ENCODE peak calls at places on chromosomes 11 and 22, in five cellular contexts. T is upper lobe of right lung, A is BJ, G is fibroblast of mammary gland, B is IMR-90. C is an unnamed sample.

GRCh38 chr11:97990162-97990920 is 1030.4 kb upstream of the CNTN5 start:
- DNase-seq in T (no peak), A (peak), G (no peak), B (no peak), C (no peak)

GRCh38 chr11:12706531-12707499 is 32.6 kb downstream of the TEAD1 start:
- DNase-seq in T (no peak), A (no peak), G (peak), B (no peak), C (no peak)

GRCh38 chr22:37260939-37261338 is 16.9 kb upstream of the RAC2 start:
- DNase-seq in T (peak), A (no peak), G (peak), B (peak), C (no peak)

GRCh38 chr11:114159802-114160588 is 100.5 kb downstream of the ZBTB16 start:
- DNase-seq in T (peak), A (peak), G (peak), B (peak), C (peak)

GRCh38 chr11:1083621-1084551 is 9.2 kb downstream of the MUC2 start:
- DNase-seq in T (peak), A (no peak), G (no peak), B (no peak), C (no peak)

GRCh38 chr11:120031612-120032600 is 106.0 kb downstream of the TRIM29 start:
- DNase-seq in T (no peak), A (no peak), G (no peak), B (no peak), C (no peak)

GRCh38 chr11:119450590-119450989 is 27.6 kb upstream of the THY1 start:
- DNase-seq in T (no peak), A (no peak), G (peak), B (peak), C (no peak)

GRCh38 chr11:104033134-104033533 is 3.3 kb upstream of the DDI1 start:
- DNase-seq in T (no peak), A (no peak), G (peak), B (peak), C (peak)

GRCh38 chr11:114116800-114117199 is 57.3 kb downstream of the ZBTB16 start:
- DNase-seq in T (no peak), A (no peak), G (no peak), B (no peak), C (no peak)

GRCh38 chr11:106697058-106697457 is 321.2 kb downstream of the GUCY1A2 start:
- DNase-seq in T (no peak), A (peak), G (peak), B (peak), C (peak)

GRCh38 chr22:24592144-24592845 is 578 bp downstream of the LRRC75B start:
- DNase-seq in T (no peak), A (no peak), G (peak), B (no peak), C (no peak)

DNA sequence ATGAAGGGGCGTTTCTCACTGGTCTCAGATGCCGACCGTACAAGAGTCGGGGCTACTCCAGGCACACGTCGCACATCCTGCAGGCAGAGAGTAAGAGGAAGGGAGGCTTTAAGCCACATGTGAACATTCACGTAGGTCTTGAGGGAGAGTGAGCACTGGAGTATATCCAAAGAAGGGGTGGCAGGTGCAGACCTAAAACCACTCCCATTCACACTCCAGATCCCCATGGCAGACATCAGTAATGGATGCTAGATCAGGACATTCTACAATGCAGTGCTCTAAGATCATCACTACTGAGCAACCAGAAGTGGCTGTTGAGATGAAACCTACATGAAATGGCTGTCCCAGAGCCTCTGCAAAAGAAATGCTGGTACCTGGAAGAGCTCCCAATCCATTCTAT is 39.0 kb downstream of the WT1 start:
- DNase-seq in T (no peak), A (no peak), G (no peak), B (no peak), C (no peak)
- H3K4me3 ChIP-seq in T (no peak), A (no peak), G (no peak), B (no peak), C (no peak)

GRCh38 chr11:6962141-6962540 is 35.9 kb downstream of the ZNF215 start:
- DNase-seq in T (no peak), A (no peak), G (no peak), B (peak), C (no peak)

DNA sequence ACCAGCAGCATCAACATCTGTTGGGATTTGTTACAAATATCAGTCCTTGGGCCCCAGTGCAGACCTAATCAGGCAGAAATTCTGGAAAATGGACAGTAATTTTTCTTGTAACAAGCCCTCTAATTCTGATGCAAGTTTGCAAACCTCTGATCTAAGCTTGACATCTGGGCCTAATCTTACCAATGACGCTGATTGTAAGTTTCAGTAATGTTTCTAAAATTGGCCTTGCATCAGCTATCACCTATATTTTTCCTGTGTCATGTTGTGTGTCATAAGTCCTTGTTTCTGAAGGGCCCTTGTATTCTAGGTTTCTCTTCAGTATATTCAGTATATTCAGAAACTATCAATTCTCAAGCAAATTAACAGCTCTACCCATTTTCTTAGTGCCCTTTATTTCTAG is 36.4 kb downstream of the ZNF215 start:
- DNase-seq in T (no peak), A (no peak), G (peak), B (no peak), C (no peak)
- H3K4me3 ChIP-seq in T (no peak), A (no peak), G (no peak), B (no peak), C (no peak)

GRCh38 chr22:28989912-28990311 is 71.7 kb downstream of the C22orf31 start:
- DNase-seq in T (no peak), A (no peak), G (no peak), B (no peak), C (no peak)

GRCh38 chr22:28986366-28986765 is 75.3 kb downstream of the C22orf31 start:
- DNase-seq in T (no peak), A (no peak), G (no peak), B (no peak), C (no peak)

GRCh38 chr22:28988455-28988854 is 73.2 kb downstream of the C22orf31 start:
- DNase-seq in T (no peak), A (no peak), G (no peak), B (no peak), C (no peak)

GRCh38 chr22:28989484-28989883 is 72.1 kb downstream of the C22orf31 start:
- DNase-seq in T (no peak), A (no peak), G (peak), B (no peak), C (no peak)

DNA sequence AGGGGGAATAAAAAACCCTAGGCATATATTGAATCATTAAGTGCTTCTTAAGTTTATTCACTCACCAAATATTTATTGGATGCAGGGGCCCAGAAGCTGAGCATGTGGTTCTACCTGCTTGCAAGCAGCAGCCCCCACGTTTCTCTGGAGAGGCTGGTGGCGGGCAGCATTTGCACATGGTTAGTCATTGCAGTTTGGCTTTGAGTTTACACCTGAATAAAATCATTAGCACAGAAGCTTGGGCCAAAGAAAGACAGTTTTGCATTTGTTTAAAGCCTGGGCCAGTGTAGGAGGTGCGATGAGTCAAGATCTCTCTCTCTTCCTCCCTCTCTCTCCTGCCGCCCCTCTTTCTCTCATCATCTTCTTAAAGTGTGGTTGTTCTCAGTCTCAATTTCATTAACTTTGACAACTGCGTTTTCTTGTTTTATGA is 72.6 kb downstream of the C22orf31 start:
- DNase-seq in T (no peak), A (no peak), G (peak), B (no peak), C (no peak)
- H3K4me3 ChIP-seq in T (no peak), A (no peak), G (no peak), B (no peak), C (no peak)

GRCh38 chr11:83681045-83681781 is 395.0 kb upstream of the CCDC90B start:
- DNase-seq in T (no peak), A (no peak), G (no peak), B (no peak), C (no peak)
- H3K4me3 ChIP-seq in T (peak), A (no peak), G (no peak), B (no peak), C (peak)

GRCh38 chr11:93694586-93694985 is 33.1 kb downstream of the CEP295 start:
- DNase-seq in T (no peak), A (no peak), G (no peak), B (no peak), C (no peak)
- H3K4me3 ChIP-seq in T (no peak), A (no peak), G (no peak), B (no peak), C (no peak)

DNA sequence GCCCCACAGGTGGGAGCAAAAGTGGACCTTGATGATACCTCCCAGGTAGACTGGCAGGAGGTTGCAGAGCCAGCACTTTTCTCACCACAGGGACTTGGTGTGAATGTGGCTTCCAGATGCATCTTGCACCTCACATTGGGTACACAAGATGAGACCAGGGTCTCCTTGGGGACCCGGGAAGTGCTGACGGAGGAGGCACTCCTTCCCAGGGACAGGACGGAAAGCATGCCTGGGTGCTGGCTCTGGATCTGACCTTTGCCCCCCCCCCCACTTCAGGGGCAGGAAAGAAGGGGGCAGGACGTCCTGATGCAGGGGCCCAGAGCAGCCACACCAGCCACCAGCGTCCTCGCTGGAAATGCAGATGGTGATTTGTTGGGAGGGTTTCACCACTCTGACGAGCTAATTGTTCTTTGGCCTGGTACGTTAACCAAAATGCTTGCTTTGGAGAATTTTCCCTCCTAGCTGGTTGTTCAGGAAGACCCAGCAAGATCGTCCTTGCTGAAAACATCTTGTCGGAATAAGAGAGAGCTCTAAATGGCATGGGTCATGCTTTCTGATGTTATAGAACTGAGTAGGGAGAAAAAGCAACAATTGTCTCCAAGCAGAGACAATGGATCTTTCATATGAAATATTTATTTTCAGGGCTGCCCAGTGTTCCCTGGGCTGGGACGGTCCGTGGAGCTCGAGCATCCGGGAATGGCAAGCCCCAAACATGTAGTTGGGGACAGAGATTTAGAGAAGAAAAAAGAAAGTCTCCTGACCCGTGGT is 74.4 kb upstream of the PPARA start:
- DNase-seq in T (peak), A (no peak), G (no peak), B (no peak), C (no peak)
- H3K4me3 ChIP-seq in T (peak), A (peak), G (peak), B (no peak), C (peak)

DNA sequence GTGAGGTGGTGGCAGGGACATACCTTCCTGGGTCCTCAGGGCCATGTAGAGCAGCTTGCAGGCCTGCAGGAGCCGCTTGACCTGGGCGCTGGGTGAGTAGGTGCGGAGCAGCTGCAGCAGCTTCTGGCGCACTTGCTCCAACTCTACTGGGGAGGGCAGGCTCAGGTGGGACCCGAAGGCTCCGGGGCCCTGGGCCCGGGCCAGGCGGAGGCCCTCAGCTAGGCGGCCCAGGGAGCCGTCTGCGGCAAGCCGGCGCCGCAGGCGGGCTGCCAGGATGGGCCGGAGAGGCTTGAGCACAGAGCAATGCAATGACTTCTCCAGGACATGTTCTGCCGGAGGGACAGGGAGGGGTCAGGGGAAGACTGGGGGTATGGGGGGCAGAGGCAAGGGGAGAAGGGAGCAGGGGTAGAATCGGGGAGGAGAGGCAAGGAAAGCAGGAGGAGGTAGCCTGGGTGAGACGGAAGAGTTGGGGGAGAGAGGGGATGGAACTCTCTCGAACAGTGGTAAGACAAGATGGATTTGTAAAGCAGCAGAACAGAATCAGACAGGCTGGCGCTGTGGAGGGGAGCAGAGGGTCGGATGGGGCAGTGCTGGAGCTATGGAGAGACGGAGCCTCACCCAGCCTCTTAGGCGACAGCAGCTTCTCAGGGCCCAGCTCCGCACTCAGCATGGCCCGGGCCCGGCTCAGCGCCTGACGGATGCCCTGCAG is 2.2 kb downstream of the RIN1 start:
- DNase-seq in T (peak), A (no peak), G (no peak), B (no peak), C (no peak)
- H3K4me3 ChIP-seq in T (no peak), A (peak), G (peak), B (no peak), C (peak)

DNA sequence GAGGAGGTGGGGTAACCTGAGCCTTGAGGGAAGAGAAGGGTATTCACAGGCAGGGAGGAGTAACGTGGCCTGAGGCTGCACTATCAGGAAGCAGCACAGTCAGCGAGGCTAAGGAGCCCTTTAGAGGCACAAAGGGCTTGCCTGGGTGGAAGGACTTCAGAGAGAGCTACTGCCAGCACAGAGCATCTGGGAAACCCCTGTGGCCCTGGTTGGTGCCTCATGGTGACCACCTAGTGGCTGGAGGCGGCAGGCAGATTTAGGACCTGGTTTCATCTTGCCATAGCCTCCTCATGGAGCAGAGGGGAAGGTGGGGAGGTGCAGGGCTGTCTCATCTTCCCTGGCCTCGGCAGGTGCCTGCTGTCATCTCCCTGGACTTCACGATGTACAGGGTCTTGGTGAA is 64.5 kb downstream of the MPPED1 start:
- DNase-seq in T (no peak), A (no peak), G (no peak), B (no peak), C (no peak)
- H3K4me3 ChIP-seq in T (no peak), A (no peak), G (no peak), B (no peak), C (no peak)

GRCh38 chr11:17696741-17697140 is 22.6 kb upstream of the MYOD1 start:
- DNase-seq in T (no peak), A (no peak), G (no peak), B (no peak), C (no peak)

GRCh38 chr11:17703951-17704350 is 15.4 kb upstream of the MYOD1 start:
- DNase-seq in T (no peak), A (no peak), G (peak), B (peak), C (no peak)

GRCh38 chr11:17697175-17697949 is 22.0 kb upstream of the MYOD1 start:
- DNase-seq in T (no peak), A (no peak), G (no peak), B (no peak), C (no peak)

GRCh38 chr11:17699157-17700114 is 19.9 kb upstream of the MYOD1 start:
- DNase-seq in T (no peak), A (no peak), G (peak), B (peak), C (peak)

DNA sequence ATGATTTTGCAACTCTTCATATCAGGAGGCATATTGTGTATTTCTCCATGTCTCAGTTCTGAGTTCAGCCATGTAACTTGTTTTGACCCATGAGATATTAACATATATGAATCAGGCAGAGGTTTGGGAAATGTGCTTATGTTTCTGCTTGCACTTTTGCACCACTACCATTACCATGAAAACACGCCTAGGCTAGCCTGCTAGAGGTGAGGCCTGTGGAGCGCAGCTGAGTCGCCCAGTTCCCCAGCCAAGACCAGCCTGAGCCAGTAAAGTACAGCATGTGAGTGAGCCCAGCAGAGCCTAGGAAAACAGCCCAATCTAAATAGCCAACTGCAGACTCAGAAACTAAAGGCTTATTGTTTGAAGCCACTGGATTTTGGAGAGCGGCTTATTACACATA is 18.4 kb upstream of the MYOD1 start:
- DNase-seq in T (no peak), A (no peak), G (no peak), B (no peak), C (no peak)
- H3K4me3 ChIP-seq in T (no peak), A (no peak), G (no peak), B (no peak), C (no peak)

GRCh38 chr22:39898997-39899396 is 1.9 kb upstream of the GRAP2 start:
- DNase-seq in T (no peak), A (no peak), G (no peak), B (no peak), C (no peak)

GRCh38 chr22:39897841-39898240 is 3.0 kb upstream of the GRAP2 start:
- DNase-seq in T (no peak), A (no peak), G (no peak), B (no peak), C (no peak)

GRCh38 chr22:39901519-39902146 is 749 bp downstream of the GRAP2 start:
- DNase-seq in T (no peak), A (no peak), G (no peak), B (no peak), C (no peak)

GRCh38 chr22:39896313-39896996 is 2.9 kb upstream of the ENTHD1 start:
- DNase-seq in T (no peak), A (no peak), G (no peak), B (no peak), C (no peak)

DNA sequence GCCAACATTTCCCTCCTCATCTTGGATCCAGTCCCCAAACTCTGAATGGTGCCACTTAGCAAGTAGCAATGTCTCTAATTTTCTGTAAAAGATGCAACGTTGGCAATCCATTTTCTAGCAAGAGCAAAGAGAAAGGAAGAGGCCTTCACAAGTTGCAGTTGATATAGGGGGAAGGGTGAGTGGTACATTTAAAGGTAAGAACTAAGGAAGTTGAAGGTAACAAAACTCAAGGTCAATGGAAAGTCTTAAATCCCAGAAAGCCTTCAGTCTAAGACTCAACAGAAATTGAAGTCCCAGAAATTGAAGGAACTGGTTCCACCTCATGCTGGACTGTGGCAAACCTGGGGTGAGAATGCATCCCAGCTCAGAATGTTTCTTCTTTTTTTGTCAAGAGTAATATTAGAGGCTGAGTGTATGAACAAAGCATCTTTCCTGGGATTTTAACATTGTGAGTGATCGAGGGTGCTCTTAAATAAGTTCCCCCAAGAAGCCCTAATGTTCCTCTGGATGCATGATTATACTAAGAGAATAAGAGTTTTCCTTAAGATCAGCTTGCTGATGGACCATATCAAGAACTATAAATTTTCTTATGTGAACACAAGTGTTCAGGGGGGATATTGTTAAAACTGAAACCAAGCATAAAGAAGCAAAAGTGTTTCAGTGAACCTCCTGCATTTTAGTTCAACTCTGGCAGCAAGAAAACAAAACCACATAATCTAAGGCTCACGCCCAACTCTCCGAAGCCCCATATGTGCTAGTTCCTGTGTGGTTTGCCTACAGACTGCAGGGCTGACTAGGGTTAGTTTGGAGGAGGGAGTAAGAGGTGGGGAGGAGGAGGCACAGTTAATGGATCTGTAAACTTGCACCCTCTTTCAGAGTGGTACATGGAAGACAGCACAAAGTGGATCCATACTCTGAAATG is at the start of gene GRAP2:
- DNase-seq in T (no peak), A (no peak), G (no peak), B (no peak), C (no peak)
- H3K4me3 ChIP-seq in T (peak), A (no peak), G (no peak), B (no peak), C (no peak)

C was measured in skeletal muscle cell.